ENCODE peak calls at places on chromosome 19, in ten cellular contexts. H, T, I, U, F, R, D, X, Y and A are unnamed samples.

GRCh38 chr19:1725100-1726064 is 27.9 kb upstream of the ONECUT3 start:
- DNase-seq in H (peak), T (peak), I (peak), U (no peak), F (peak), R (peak), D (no peak), X (peak), Y (peak), A (peak)

GRCh38 chr19:42497492-42498226 is 30.6 kb downstream of the CEACAM1 start:
- DNase-seq in H (no peak), T (no peak), I (no peak), U (no peak), F (no peak), R (no peak), D (no peak), X (peak), Y (peak), A (peak)

GRCh38 chr19:4455742-4456565 is 1.6 kb downstream of the UBXN6 start:
- DNase-seq in H (peak), T (no peak), I (peak), U (no peak), F (no peak), R (no peak), D (peak), X (no peak), Y (no peak), A (peak)

GRCh38 chr19:15616627-15617270 is 1.7 kb downstream of the CYP4F8 start:
- DNase-seq in H (no peak), T (no peak), I (no peak), U (no peak), F (no peak), R (no peak), D (no peak), X (no peak), Y (no peak), A (no peak)

GRCh38 chr19:9986787-9987281 is 23.5 kb downstream of the COL5A3 start:
- DNase-seq in H (peak), T (no peak), I (no peak), U (no peak), F (no peak), R (no peak), D (no peak), X (no peak), Y (no peak), A (no peak)

GRCh38 chr19:2534374-2535050 is 58.6 kb downstream of the GADD45B start:
- DNase-seq in H (no peak), T (no peak), I (peak), U (no peak), F (no peak), R (no peak), D (no peak), X (no peak), Y (no peak), A (peak)

GRCh38 chr19:45363861-45364459 is 6.4 kb downstream of the ERCC2 start:
- DNase-seq in H (no peak), T (no peak), I (no peak), U (no peak), F (no peak), R (no peak), D (no peak), X (no peak), Y (no peak), A (no peak)

GRCh38 chr19:29497686-29498436 is 27.9 kb upstream of the VSTM2B start:
- DNase-seq in H (no peak), T (no peak), I (no peak), U (no peak), F (no peak), R (no peak), D (no peak), X (no peak), Y (no peak), A (no peak)